ENCODE peak calls at places on chromosome 4, in five cellular contexts. A is coronary artery, C is choroid plexus epithelial cell, Z is psoas muscle, J is HL-60. S is an unnamed sample.

GRCh38 chr4:39970559-39971270 is 7.0 kb downstream of the PDS5A start:
- DNase-seq in A (no peak), C (peak), Z (no peak), J (no peak), S (peak)

GRCh38 chr4:93791570-93792195 is 36.9 kb upstream of the ATOH1 start:
- DNase-seq in A (no peak), C (peak), Z (no peak), J (peak), S (no peak)

GRCh38 chr4:67996127-67996526 is 32.8 kb upstream of the TMPRSS11A start:
- DNase-seq in A (no peak), C (no peak), Z (no peak), J (no peak), S (no peak)

GRCh38 chr4:139214039-139214534 is 37.1 kb upstream of the ELF2 start:
- DNase-seq in A (no peak), C (peak), Z (peak), J (peak), S (no peak)

GRCh38 chr4:1644906-1645657 is 39.0 kb downstream of the FAM53A start:
- DNase-seq in A (no peak), C (peak), Z (peak), J (no peak), S (peak)

GRCh38 chr4:182238355-182238931 is 4.8 kb upstream of the TENM3 start:
- DNase-seq in A (no peak), C (peak), Z (no peak), J (no peak), S (no peak)

GRCh38 chr4:187922274-187922673 is 73.3 kb upstream of the ZFP42 start:
- DNase-seq in A (no peak), C (no peak), Z (no peak), J (no peak), S (no peak)

GRCh38 chr4:53555111-53555510 is 36.2 kb downstream of the LNX1 start:
- DNase-seq in A (no peak), C (no peak), Z (no peak), J (no peak), S (no peak)

GRCh38 chr4:105666693-105667092 is 41.8 kb downstream of the INTS12 start:
- DNase-seq in A (no peak), C (peak), Z (no peak), J (no peak), S (no peak)

GRCh38 chr4:87006531-87007344 is 71.9 kb downstream of the AFF1 start:
- DNase-seq in A (peak), C (peak), Z (peak), J (peak), S (peak)
- TF ChIP-seq CTCF in A (peak), C (peak), Z (peak), J (no peak), S (peak)

GRCh38 chr4:185317880-185318279 is 77.8 kb downstream of the LRP2BP start:
- DNase-seq in A (no peak), C (no peak), Z (no peak), J (no peak), S (no peak)
- TF ChIP-seq CTCF in A (no peak), C (no peak), Z (no peak), J (no peak), S (no peak)

DNA sequence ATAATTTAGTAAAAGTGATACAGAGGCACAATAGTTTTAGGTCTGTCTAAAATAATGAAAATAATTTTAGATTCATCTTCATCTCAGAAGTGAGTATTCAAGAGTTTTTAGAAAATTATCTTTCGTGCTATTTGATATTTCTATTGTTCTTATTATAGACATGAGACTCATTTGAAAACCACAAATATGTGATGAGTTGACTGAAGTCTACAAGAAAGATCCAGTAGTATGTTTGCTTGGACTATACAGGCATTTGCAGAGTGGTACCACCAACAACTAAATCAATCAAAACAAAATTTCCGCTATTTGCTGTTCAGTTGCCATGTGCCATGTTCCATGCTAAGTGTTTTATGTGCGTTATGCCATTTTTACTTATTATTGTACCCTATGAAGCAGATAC is 1318.5 kb downstream of the STIM2 start:
- DNase-seq in A (no peak), C (peak), Z (no peak), J (no peak), S (no peak)
- TF ChIP-seq CTCF in A (no peak), C (no peak), Z (no peak), J (no peak), S (no peak)

DNA sequence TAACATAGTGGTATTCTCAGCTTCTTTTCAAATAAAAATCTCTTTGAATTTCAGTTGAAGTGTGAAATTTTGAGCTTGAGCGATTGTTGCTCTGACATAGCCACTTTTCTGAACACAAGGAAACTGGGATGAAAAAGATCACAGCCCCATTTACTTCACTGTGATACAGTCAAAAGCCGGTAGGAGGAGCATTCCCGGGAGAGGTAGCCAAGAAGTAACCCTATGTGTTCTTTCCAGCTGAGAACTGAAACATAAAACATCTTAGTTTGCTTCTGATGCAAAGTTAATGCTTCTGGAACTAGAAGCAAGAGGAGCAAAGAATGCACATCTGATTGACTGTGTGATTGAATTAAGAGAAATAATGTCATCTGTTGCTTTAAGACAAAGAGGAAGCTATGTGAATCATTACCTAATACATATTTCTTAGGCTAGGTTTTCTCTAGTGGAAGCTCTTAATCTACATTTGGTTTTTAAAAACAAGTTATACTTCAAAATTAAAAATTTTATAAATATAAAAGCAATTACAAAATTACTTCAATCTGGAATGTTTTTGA is 88.4 kb upstream of the UNC5C start:
- DNase-seq in A (no peak), C (peak), Z (no peak), J (no peak), S (no peak)
- TF ChIP-seq CTCF in A (no peak), C (peak), Z (no peak), J (no peak), S (peak)

GRCh38 chr4:19631814-19632213 is 619.9 kb upstream of the SLIT2 start:
- DNase-seq in A (no peak), C (no peak), Z (no peak), J (no peak), S (no peak)

GRCh38 chr4:19636451-19636850 is 615.3 kb upstream of the SLIT2 start:
- DNase-seq in A (no peak), C (no peak), Z (no peak), J (no peak), S (no peak)
- TF ChIP-seq CTCF in A (no peak), C (no peak), Z (no peak), J (no peak), S (no peak)

GRCh38 chr4:25312496-25313193 is at the start of gene ZCCHC4:
- DNase-seq in A (peak), C (peak), Z (peak), J (peak), S (no peak)
- TF ChIP-seq CTCF in A (peak), C (peak), Z (peak), J (peak), S (peak)

GRCh38 chr4:62899607-62900364 is 1509.5 kb downstream of the TECRL start:
- DNase-seq in A (no peak), C (no peak), Z (no peak), J (no peak), S (no peak)

GRCh38 chr4:62896721-62897120 is 1512.5 kb downstream of the TECRL start:
- DNase-seq in A (no peak), C (no peak), Z (no peak), J (no peak), S (no peak)

GRCh38 chr4:62898115-62898514 is 1511.1 kb downstream of the TECRL start:
- DNase-seq in A (no peak), C (no peak), Z (peak), J (no peak), S (no peak)

GRCh38 chr4:62901101-62901500 is 1508.1 kb downstream of the TECRL start:
- DNase-seq in A (no peak), C (no peak), Z (no peak), J (no peak), S (no peak)
- TF ChIP-seq CTCF in A (no peak), C (no peak), Z (no peak), J (no peak), S (no peak)

GRCh38 chr4:148874331-148874730 is 432.1 kb upstream of the NR3C2 start:
- DNase-seq in A (no peak), C (no peak), Z (no peak), J (no peak), S (no peak)
- TF ChIP-seq CTCF in A (no peak), C (no peak), Z (no peak), J (no peak), S (no peak)